ENCODE peak calls at places on chromosome 2, in five cellular contexts. I, F, G, E and H are unnamed samples.

GRCh38 chr2:177675256-177676220 is 283.0 kb downstream of the AGPS start:
- DNase-seq in I (no peak), F (no peak), G (no peak), E (no peak), H (no peak)

GRCh38 chr2:202378001-202378400 is 1.9 kb downstream of the BMPR2 start:
- DNase-seq in I (no peak), F (no peak), G (no peak), E (peak), H (no peak)

GRCh38 chr2:189751080-189751658 is 11.4 kb downstream of the OSGEPL1 start:
- DNase-seq in I (no peak), F (peak), G (no peak), E (no peak), H (peak)

GRCh38 chr2:77001895-77002294 is 520.3 kb downstream of the LRRTM4 start:
- DNase-seq in I (no peak), F (no peak), G (no peak), E (no peak), H (no peak)

GRCh38 chr2:79935771-79936657 is 368.5 kb downstream of the LRRTM1 start:
- DNase-seq in I (no peak), F (no peak), G (no peak), E (no peak), H (peak)

GRCh38 chr2:218899147-218899546 is 18.5 kb downstream of the WNT10A start:
- DNase-seq in I (no peak), F (no peak), G (no peak), E (no peak), H (no peak)

GRCh38 chr2:14530506-14530905 is 102.0 kb upstream of the LRATD1 start:
- DNase-seq in I (no peak), F (no peak), G (no peak), E (no peak), H (no peak)

GRCh38 chr2:65073879-65074565 is 17.8 kb downstream of the CEP68 start:
- DNase-seq in I (no peak), F (no peak), G (no peak), E (no peak), H (no peak)

GRCh38 chr2:236262238-236262637 is 2.0 kb downstream of the ASB18 start:
- DNase-seq in I (no peak), F (no peak), G (no peak), E (no peak), H (no peak)

GRCh38 chr2:158501301-158501700 is 44.5 kb downstream of the PKP4 start:
- DNase-seq in I (no peak), F (no peak), G (no peak), E (no peak), H (no peak)

GRCh38 chr2:10245661-10246060 is 57.0 kb upstream of the HPCAL1 start:
- DNase-seq in I (no peak), F (no peak), G (no peak), E (no peak), H (no peak)

GRCh38 chr2:169509230-169509917 is at the start of gene KLHL41:
- DNase-seq in I (no peak), F (no peak), G (no peak), E (no peak), H (no peak)

GRCh38 chr2:210584834-210585233 is 28.4 kb downstream of the CPS1 start:
- DNase-seq in I (no peak), F (no peak), G (no peak), E (no peak), H (no peak)